ENCODE peak calls at places on chromosomes 4 and X, in four cellular contexts. M is H9, X is upper lobe of right lung, Z is mucosa of gallbladder. H is an unnamed sample.

GRCh38 chr4:39941682-39942217 is 36.0 kb downstream of the PDS5A start:
- DNase-seq in M (no peak), X (no peak), Z (no peak), H (no peak)

GRCh38 chr4:182310316-182310715 is 67.1 kb downstream of the TENM3 start:
- DNase-seq in M (no peak), X (no peak), Z (no peak), H (no peak)

GRCh38 chr4:3046623-3047022 is 27.7 kb downstream of the HTT-AS start:
- DNase-seq in M (no peak), X (no peak), Z (no peak), H (no peak)

GRCh38 chrX:13000311-13000811 is 25.5 kb downstream of the TMSB4X start:
- DNase-seq in M (no peak), X (no peak), Z (no peak), H (peak)

GRCh38 chr4:184825394-184826314 is at the start of gene ACSL1:
- DNase-seq in M (peak), X (peak), Z (peak), H (peak)

GRCh38 chr4:3871881-3872833 is 106.0 kb downstream of the ADRA2C start:
- DNase-seq in M (peak), X (peak), Z (no peak), H (no peak)

GRCh38 chrX:40278340-40279090 is 180.8 kb upstream of the BCOR start:
- DNase-seq in M (no peak), X (no peak), Z (no peak), H (no peak)

GRCh38 chr4:166458756-166459155 is 585.7 kb downstream of the TLL1 start:
- DNase-seq in M (no peak), X (no peak), Z (no peak), H (no peak)

GRCh38 chr4:150251752-150252190 is 173.5 kb downstream of the DCLK2 start:
- DNase-seq in M (peak), X (no peak), Z (no peak), H (no peak)

GRCh38 chr4:84995386-84995785 is 28.9 kb upstream of the WDFY3 start:
- DNase-seq in M (no peak), X (no peak), Z (no peak), H (no peak)

GRCh38 chrX:46681849-46682248 is 77.1 kb downstream of the SLC9A7 start:
- DNase-seq in M (no peak), X (no peak), Z (no peak), H (no peak)

GRCh38 chr4:181272427-181272826 is 970.8 kb upstream of the TENM3 start:
- DNase-seq in M (no peak), X (no peak), Z (no peak), H (no peak)

GRCh38 chrX:136205882-136206281 is 45.3 kb downstream of the MAP7D3 start:
- DNase-seq in M (no peak), X (no peak), Z (no peak), H (no peak)

GRCh38 chr4:687048-687974 is 1.6 kb downstream of the SLC49A3 start:
- DNase-seq in M (peak), X (peak), Z (peak), H (no peak)

GRCh38 chr4:1752284-1753041 is 31.1 kb downstream of the TACC3 start:
- DNase-seq in M (no peak), X (peak), Z (no peak), H (peak)